ENCODE peak calls at places on chromosomes 12 and 14, in four cellular contexts. G is K562, S is GM12891, X is GM12878. K is an unnamed sample.

GRCh38 chr14:34372766-34373165 is 89.3 kb downstream of the SPTSSA start:
- DNase-seq in X (no peak), G (no peak), S (no peak), K (no peak)

GRCh38 chr12:11067514-11067913 is 5.4 kb upstream of the TAS2R46 start:
- DNase-seq in X (no peak), G (no peak), S (no peak), K (no peak)

GRCh38 chr14:69538766-69539165 is 35.9 kb downstream of the CCDC177 start:
- DNase-seq in G (no peak), S (no peak), X (no peak), K (no peak)

GRCh38 chr12:106247731-106248176 is at the start of gene CKAP4:
- DNase-seq in X (no peak), G (peak), S (peak), K (no peak)

GRCh38 chr14:76080009-76080408 is 71.7 kb upstream of the GPATCH2L start:
- DNase-seq in X (no peak), S (no peak), G (no peak), K (no peak)

GRCh38 chr12:15644700-15645099 is 144.5 kb downstream of the EPS8 start:
- DNase-seq in X (no peak), S (no peak), G (no peak), K (no peak)

GRCh38 chr12:92047058-92047826 is 98.4 kb downstream of the BTG1 start:
- DNase-seq in G (no peak), S (no peak), X (no peak), K (no peak)

GRCh38 chr12:64450711-64451486 is 1.0 kb upstream of the TBK1 start:
- DNase-seq in X (no peak), G (no peak), S (no peak), K (peak)

GRCh38 chr12:10098762-10099161 is at the start of gene CLEC1A:
- DNase-seq in G (no peak), S (no peak), X (no peak), K (no peak)

GRCh38 chr14:23727566-23728335 is 91.6 kb downstream of the DHRS2 start:
- DNase-seq in G (peak), X (no peak), S (peak), K (peak)

GRCh38 chr14:78897443-78897842 is 727.3 kb downstream of the NRXN3 start:
- DNase-seq in S (no peak), X (no peak), G (no peak), K (no peak)

GRCh38 chr14:75884198-75884611 is 97.6 kb downstream of the TGFB3 start:
- DNase-seq in S (no peak), X (no peak), G (no peak), K (no peak)

GRCh38 chr12:64701283-64701682 is 57.9 kb downstream of the GNS start:
- DNase-seq in G (no peak), X (no peak), S (no peak), K (no peak)

GRCh38 chr12:113149361-113150150 is at the start of gene CFAP73:
- DNase-seq in S (no peak), G (peak), X (no peak), K (peak)

GRCh38 chr12:79454338-79454777 is 236.4 kb downstream of the PAWR start:
- DNase-seq in S (no peak), X (no peak), G (no peak), K (no peak)

GRCh38 chr12:113519464-113520191 is 48.0 kb upstream of the LHX5 start:
- DNase-seq in S (no peak), X (no peak), G (no peak), K (no peak)

GRCh38 chr14:92755495-92755894 is 7.1 kb upstream of the LGMN start:
- DNase-seq in G (no peak), X (no peak), S (no peak), K (no peak)

GRCh38 chr14:60222820-60223219 is 26.2 kb upstream of the PPM1A start:
- DNase-seq in G (no peak), S (no peak), X (no peak), K (no peak)

GRCh38 chr12:74185360-74185759 is 352.3 kb upstream of the ATXN7L3B start:
- DNase-seq in G (no peak), S (no peak), X (no peak), K (no peak)

GRCh38 chr12:3132636-3133409 is 55.6 kb downstream of the TSPAN9 start:
- DNase-seq in S (no peak), X (no peak), G (no peak), K (no peak)

GRCh38 chr14:96905825-96906224 is 108.6 kb downstream of the VRK1 start:
- DNase-seq in G (no peak), S (no peak), X (no peak), K (peak)

GRCh38 chr14:66485910-66486421 is at the start of gene CCDC196:
- DNase-seq in G (no peak), X (no peak), S (no peak), K (no peak)

GRCh38 chr12:110649341-110649847 is 35.5 kb downstream of the TCTN1 start:
- DNase-seq in G (no peak), S (no peak), X (no peak), K (peak)

GRCh38 chr12:39064712-39065111 is 159.3 kb upstream of the CPNE8 start:
- DNase-seq in S (no peak), X (no peak), G (no peak), K (no peak)

GRCh38 chr12:78684419-78684818 is 180.2 kb upstream of the SYT1 start:
- DNase-seq in S (no peak), G (no peak), X (no peak), K (no peak)

GRCh38 chr12:98738002-98738401 is 92.9 kb downstream of the APAF1 start:
- DNase-seq in X (no peak), G (no peak), S (no peak), K (no peak)
- TF ChIP-seq SPI1 in X (no peak), G (no peak), S (no peak), K (no peak)

GRCh38 chr12:65881965-65882413 is 57.7 kb downstream of the HMGA2 start:
- DNase-seq in X (no peak), G (no peak), S (peak), K (peak)
- TF ChIP-seq SPI1 in X (peak), G (no peak), S (peak), K (peak)

GRCh38 chr12:25254271-25254880 is 3.6 kb upstream of the KRAS start:
- DNase-seq in S (no peak), G (no peak), X (no peak), K (no peak)

GRCh38 chr12:25253371-25254068 is 2.8 kb upstream of the KRAS start:
- DNase-seq in S (no peak), G (no peak), X (no peak), K (no peak)

GRCh38 chr12:25251749-25252148 is 1.0 kb upstream of the KRAS start:
- DNase-seq in G (no peak), S (no peak), X (no peak), K (no peak)

GRCh38 chr12:25250744-25251730 is at the start of gene KRAS:
- DNase-seq in S (peak), G (peak), X (peak), K (peak)

GRCh38 chr12:25252946-25253345 is 2.2 kb upstream of the KRAS start:
- DNase-seq in G (no peak), X (no peak), S (no peak), K (no peak)
- TF ChIP-seq SPI1 in G (no peak), X (no peak), S (no peak), K (no peak)

GRCh38 chr14:104820669-104821228 is 19.8 kb downstream of the ZBTB42 start:
- DNase-seq in X (no peak), S (no peak), G (peak), K (no peak)
- TF ChIP-seq SPI1 in X (no peak), S (no peak), G (no peak), K (no peak)

GRCh38 chr12:108508243-108508642 is 6.8 kb upstream of the FICD start:
- DNase-seq in S (no peak), X (no peak), G (no peak), K (no peak)
- TF ChIP-seq SPI1 in S (no peak), X (no peak), G (no peak), K (no peak)

GRCh38 chr14:105709281-105710118 is 183.1 kb downstream of the TMEM121 start:
- DNase-seq in X (no peak), S (no peak), G (no peak), K (no peak)
- TF ChIP-seq SPI1 in X (no peak), S (no peak), G (no peak), K (no peak)

DNA sequence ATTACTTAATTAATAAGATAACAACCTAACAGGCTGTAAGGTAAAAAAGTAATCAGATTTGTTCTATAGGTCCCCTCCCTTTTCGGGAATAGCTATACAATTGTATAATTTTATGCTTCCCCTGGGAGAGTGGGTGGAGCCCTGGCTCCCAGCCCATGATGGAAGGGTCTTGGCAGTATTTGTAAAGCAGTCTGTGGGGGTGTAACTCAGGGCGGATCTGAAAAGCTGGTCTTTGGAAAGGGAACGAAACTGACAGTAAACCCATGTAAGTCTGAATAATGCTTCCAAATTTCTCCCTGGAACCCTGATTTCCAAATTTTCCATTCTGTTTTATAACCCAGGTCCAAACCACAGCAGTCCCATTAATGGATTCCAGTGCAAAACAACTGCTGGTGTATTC is 110.4 kb downstream of the DAD1 start:
- DNase-seq in X (no peak), G (no peak), S (no peak), K (no peak)
- TF ChIP-seq SPI1 in X (no peak), G (no peak), S (no peak), K (no peak)

DNA sequence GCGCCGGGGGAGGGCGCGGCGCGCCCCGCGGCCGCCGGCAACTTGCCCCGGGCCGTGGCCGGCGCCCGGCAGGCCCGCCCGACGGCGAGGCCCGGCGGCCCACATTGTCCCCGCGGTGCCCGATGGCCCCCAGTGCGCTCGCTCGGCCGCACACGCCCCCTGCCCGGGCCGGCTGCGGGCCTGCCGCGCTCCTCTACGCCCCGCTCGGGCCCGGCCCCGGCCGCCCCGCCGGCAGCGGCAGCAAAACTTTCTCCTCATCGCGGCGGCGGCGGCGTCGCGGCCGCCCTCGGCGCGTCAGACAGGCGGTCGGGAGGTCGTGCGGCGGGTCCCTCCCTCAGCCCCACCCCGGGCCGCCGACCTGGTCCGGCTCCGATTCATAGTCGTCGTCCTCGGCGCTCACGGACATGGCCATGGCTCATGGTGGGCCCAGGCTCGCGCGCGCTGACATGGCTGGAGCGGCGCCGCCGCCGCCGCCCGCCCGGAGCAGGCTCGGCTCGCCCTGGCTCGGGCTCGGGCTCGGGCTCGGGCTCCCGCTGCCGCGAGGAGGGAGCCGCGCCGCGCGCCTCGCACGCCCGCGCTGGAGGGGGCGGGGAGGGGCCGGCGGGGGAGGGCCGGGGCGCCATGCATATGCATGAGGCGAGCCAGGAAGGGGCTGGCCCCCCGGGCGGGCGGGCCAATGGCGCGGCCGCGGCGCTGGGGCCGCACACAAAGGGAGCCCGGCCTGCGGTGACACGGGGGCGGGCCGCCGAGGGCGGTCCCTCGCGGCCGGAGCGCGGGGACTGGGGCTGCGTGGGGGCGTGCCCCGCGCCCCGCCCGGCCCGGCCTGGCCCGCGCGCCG is 67.1 kb downstream of the RNF34 start:
- DNase-seq in X (peak), S (peak), G (peak), K (peak)
- TF ChIP-seq SPI1 in X (no peak), S (no peak), G (no peak), K (no peak)

DNA sequence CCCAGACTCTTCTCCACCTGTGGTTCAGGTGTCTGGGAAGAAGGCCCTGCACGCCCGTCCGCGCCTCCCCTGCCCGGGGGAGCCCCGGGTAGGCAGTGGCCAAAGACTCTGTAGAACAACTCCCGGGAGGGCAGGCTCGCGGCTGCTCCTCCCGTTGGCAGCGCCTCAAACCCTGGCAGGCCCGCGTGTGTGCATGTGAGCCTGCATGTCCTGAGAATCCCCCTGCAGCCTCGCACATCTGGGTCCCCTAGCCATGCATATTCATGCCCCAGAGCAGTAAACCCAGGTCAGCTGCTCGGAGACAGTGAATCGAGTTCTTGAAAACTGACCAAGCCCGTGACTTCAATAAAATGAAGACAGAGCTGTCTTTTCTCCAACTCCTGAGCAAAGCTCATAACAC is 165.9 kb downstream of the MON2 start:
- DNase-seq in G (no peak), S (peak), X (no peak), K (no peak)
- TF ChIP-seq SPI1 in G (no peak), S (no peak), X (no peak), K (no peak)

K was measured in HL-60.